ENCODE peak calls at places on chromosomes 5 and 9, in eight cellular contexts. I is prostate gland, W is GM12878, K is sigmoid colon, Y is Panc1, S is transverse colon, P is breast epithelium, V is HepG2. Z is an unnamed sample.

GRCh38 chr5:139566611-139567010 is 5.5 kb downstream of the UBE2D2 start:
- DNase-seq in W (no peak), V (no peak), K (no peak), S (no peak), P (no peak), I (no peak), Y (no peak), Z (no peak)

GRCh38 chr5:169089343-169089742 is 211.6 kb downstream of the SLIT3 start:
- DNase-seq in P (no peak), Y (no peak), S (no peak), K (no peak), I (peak), V (no peak), W (no peak), Z (no peak)

GRCh38 chr9:69582544-69583297 is 89.5 kb downstream of the APBA1 start:
- DNase-seq in K (no peak), W (no peak), S (no peak), I (no peak), Y (no peak), V (no peak), P (no peak), Z (peak)

GRCh38 chr5:403995-404394 is 39.0 kb upstream of the EXOC3 start:
- DNase-seq in Y (no peak), S (no peak), W (no peak), V (no peak), P (no peak), K (peak), I (peak), Z (no peak)

GRCh38 chr5:79853676-79854418 is 137.2 kb downstream of the MTX3 start:
- DNase-seq in K (no peak), Y (no peak), I (no peak), W (no peak), V (peak), P (no peak), S (no peak), Z (no peak)

GRCh38 chr5:101370240-101370639 is 467.2 kb upstream of the ST8SIA4 start:
- DNase-seq in Y (no peak), P (no peak), S (no peak), W (no peak), I (no peak), V (no peak), K (no peak), Z (no peak)

GRCh38 chr9:133510926-133511505 is 13.7 kb downstream of the MYMK start:
- DNase-seq in W (no peak), K (no peak), Y (no peak), I (no peak), P (no peak), V (no peak), S (no peak), Z (no peak)

GRCh38 chr9:109411818-109412352 is 86.2 kb downstream of the PTPN3 start:
- DNase-seq in W (peak), S (no peak), V (no peak), P (no peak), I (no peak), Y (peak), K (no peak), Z (no peak)

GRCh38 chr5:177967221-177967887 is 28.7 kb downstream of the PROP1 start:
- DNase-seq in I (no peak), K (no peak), V (no peak), P (no peak), W (no peak), S (no peak), Y (no peak), Z (no peak)
- H3K4me3 ChIP-seq in I (no peak), K (no peak), V (no peak), P (no peak), W (no peak), S (no peak), Y (no peak), Z (no peak)

DNA sequence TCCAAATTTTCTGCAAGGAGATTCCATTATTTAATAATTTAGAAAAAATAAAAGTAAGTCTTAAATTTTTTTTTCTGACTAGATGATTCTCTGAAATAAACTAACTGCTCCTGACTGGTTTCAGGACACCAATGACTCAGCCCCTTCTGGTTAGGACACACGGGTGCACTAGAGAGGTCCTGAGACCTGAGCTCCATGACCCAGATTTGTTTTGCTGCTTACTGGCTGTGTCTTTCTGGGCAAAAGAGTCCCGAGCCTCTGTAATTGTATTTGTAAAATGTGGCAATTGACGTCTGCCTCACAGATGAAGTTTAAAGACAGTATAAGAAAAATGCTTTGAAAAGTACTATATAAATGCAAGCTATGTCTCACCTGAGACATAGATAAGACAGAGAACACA is 89.1 kb downstream of the SLC24A2 start:
- DNase-seq in W (no peak), Y (no peak), I (no peak), S (no peak), V (no peak), P (no peak), K (no peak), Z (no peak)
- H3K27ac ChIP-seq in W (no peak), Y (no peak), I (no peak), S (no peak), V (no peak), P (no peak), K (no peak), Z (no peak)

GRCh38 chr9:120917285-120917684 is 9.3 kb downstream of the TRAF1 start:
- DNase-seq in K (no peak), W (no peak), S (no peak), V (no peak), Y (no peak), P (no peak), I (no peak), Z (no peak)

GRCh38 chr9:120915854-120916495 is 10.6 kb downstream of the TRAF1 start:
- DNase-seq in S (no peak), W (no peak), K (no peak), V (no peak), I (peak), P (no peak), Y (no peak), Z (no peak)

GRCh38 chr9:120914953-120915352 is 11.6 kb downstream of the TRAF1 start:
- DNase-seq in S (no peak), W (no peak), Y (no peak), K (no peak), V (no peak), I (no peak), P (no peak), Z (no peak)

GRCh38 chr9:120917989-120918630 is 8.5 kb downstream of the TRAF1 start:
- DNase-seq in Y (no peak), W (no peak), K (no peak), P (no peak), V (no peak), S (no peak), I (no peak), Z (no peak)

GRCh38 chr9:120916573-120916972 is 10.0 kb downstream of the TRAF1 start:
- DNase-seq in V (no peak), W (no peak), P (peak), Y (no peak), I (peak), S (no peak), K (peak), Z (no peak)
- TF ChIP-seq POLR2AphosphoS5 in V (no peak), W (no peak), P (peak), Y (no peak), I (peak), S (peak), K (peak), Z (peak)

DNA sequence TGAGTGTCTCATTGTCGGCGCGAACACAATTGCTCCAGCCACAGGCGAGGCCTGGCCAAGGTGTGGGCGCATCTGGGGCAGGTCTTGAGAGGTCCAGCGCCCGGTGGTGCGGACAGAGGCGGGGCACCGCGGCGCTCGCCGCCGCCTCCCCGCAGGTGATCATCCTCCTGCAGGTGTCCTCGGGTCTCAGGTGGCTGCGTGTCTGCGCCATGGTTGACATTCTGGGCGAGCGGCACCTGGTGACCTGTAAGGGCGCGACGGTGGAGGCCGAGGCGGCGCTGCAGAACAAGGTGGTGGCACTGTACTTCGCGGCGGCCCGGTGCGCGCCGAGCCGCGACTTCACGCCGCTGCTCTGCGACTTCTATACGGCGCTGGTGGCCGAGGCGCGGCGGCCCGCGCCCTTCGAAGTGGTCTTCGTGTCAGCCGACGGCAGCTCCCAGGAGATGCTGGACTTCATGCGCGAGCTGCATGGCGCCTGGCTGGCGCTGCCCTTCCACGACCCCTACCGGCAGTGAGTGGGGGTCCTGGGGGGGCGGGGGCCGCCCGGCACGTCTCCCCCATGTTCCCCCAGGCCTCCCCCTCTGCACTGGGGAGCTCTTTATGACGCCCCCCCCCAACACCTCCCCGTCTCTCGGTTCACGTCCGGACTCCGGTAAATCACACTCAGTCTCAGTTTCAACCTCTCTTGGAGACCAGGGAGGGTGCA is 401 bp downstream of the NXNL2 start:
- DNase-seq in Y (no peak), W (no peak), V (no peak), S (peak), P (no peak), I (peak), K (no peak), Z (peak)
- H3K4me3 ChIP-seq in Y (peak), W (no peak), V (no peak), S (peak), P (peak), I (peak), K (peak), Z (peak)

GRCh38 chr9:16555802-16556201 is 314.7 kb downstream of the BNC2 start:
- DNase-seq in V (no peak), I (no peak), K (no peak), Y (no peak), S (peak), P (no peak), W (no peak), Z (no peak)
- H3K27ac ChIP-seq in V (no peak), I (no peak), K (no peak), Y (no peak), S (peak), P (no peak), W (no peak), Z (no peak)

Z was measured in upper lobe of left lung.